ENCODE peak calls at places on chromosomes 11 and 22, in four cellular contexts. L is heart left ventricle, F is brain microvascular endothelial cell, W is tibial nerve. J is an unnamed sample. For H3K27me3, the result is how much of the 10 kb centered on the place peaks cover.

GRCh38 chr11:111308140-111308539 is 9.8 kb downstream of the POU2AF3 start:
- DNase-seq in W (no peak), F (no peak), L (no peak), J (no peak)

GRCh38 chr11:71199226-71199815 is 53.1 kb downstream of the SHANK2 start:
- DNase-seq in W (no peak), F (no peak), L (no peak), J (no peak)

GRCh38 chr11:134275534-134276395 is at the start of gene GLB1L3:
- DNase-seq in W (no peak), L (no peak), F (no peak), J (no peak)

GRCh38 chr11:130762342-130763037 is 153.8 kb downstream of the SNX19 start:
- DNase-seq in L (no peak), W (no peak), F (no peak), J (no peak)

GRCh38 chr22:19776433-19777031 is 16.0 kb downstream of the TBX1 start:
- DNase-seq in F (no peak), L (peak), W (no peak), J (no peak)

GRCh38 chr22:24376002-24376401 is 51.4 kb upstream of the ADORA2A start:
- DNase-seq in L (no peak), F (no peak), W (no peak), J (no peak)

GRCh38 chr11:13679768-13680167 is 11.3 kb downstream of the FAR1 start:
- DNase-seq in L (no peak), W (no peak), F (no peak), J (no peak)

GRCh38 chr11:28730336-28730735 is 622.1 kb downstream of the METTL15 start:
- DNase-seq in W (no peak), F (no peak), L (no peak), J (no peak)

GRCh38 chr22:21450858-21451331 is 16.3 kb upstream of the TMEM191C start:
- DNase-seq in W (no peak), L (peak), F (no peak), J (no peak)

GRCh38 chr22:49306632-49306975 is 521.1 kb downstream of the BRD1 start:
- DNase-seq in F (no peak), L (no peak), W (no peak), J (no peak)

GRCh38 chr11:74055938-74056337 is 47.1 kb upstream of the UCP3 start:
- DNase-seq in F (peak), W (no peak), L (no peak), J (peak)

DNA sequence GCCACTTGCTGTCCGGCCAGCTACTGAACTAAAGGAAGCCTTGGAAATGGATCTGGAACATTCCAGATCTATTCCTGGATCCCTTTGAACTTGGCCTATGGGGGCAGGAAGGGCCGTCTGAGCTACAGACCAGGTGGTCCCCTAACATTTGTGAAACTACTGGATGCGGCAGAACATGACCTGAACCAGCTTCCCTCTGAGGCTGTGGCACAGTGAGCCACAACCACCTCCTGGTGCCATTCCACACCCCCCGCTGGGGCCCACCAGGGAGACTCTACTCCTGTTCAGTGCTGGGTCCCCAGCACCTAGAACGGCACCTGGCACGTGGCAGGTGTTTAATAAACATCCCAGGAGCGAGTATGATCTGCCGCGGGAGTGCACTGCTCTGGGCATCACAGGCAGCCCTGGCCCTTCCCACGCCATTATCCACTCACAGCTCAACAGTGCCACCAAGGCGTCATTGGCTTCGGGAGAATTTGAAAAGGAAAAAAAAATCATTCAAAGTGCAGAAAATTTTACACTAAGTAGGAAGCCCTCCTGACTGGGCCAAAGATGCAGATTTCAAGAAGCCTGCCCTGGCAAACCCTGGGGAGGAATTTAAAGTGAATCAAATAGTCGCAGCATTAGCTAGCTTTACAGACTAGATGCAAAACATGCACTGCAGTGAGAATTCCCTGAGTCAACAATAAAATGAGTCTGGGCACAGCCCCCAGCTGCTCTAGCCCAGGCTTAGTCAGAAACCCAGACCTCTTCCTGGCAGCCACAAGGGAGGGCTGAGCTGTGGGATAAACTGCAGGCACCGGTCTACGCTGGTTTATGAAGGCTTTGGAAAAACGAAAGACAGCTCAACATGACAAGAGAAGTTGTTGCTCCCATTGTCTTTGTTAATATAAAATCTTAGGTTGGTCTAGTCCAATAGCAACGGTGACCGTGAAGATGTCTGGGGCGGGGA is 14.3 kb upstream of the EFCAB6 start:
- DNase-seq in L (peak), W (no peak), F (peak), J (no peak)
- TF ChIP-seq CTCF in L (peak), W (no peak), F (peak), J (peak)

GRCh38 chr11:19201737-19202605 is at the start of gene CSRP3:
- DNase-seq in F (no peak), L (peak), W (no peak), J (no peak)
- H3K27ac ChIP-seq in F (no peak), L (peak), W (no peak), J (no peak)

DNA sequence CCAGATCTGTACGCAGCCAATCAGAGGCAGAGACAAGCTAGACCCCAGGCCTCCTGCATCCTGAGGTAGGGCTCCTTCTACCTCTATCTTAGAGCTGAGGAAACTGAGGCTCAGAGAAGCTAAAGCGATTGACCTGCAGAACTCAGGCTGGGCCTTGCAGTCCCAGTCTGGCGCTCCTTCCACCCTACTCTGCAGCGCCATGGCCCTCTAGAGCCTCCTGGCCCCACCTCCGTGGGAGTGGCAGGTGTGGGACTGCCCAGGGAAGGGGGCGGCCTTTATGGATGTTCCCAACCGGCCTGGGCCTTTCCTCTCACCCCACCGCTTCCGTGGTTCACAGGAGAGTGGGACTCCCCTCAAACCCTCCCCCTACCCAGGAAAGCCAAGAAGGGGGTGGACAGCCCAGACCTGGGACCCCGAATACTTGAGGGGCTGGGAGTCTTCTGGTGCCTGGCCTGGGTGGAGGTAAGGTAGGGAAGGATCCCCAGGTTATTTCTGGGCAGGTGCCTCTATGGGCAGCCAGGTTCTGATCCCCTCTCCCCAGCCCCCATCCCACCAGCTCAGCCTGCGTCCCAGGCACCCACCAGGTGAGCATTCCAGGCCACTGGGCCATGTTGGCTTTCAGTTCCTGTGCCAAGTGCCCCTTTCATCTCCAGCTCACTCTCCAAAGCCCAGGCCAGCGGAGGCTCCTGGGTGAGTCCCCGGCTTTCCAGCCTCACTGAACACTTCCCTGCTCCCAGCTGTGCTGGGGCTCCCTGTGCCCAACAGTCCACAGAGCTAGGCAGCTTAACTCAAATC is 3.0 kb downstream of the WNT11 start:
- DNase-seq in W (no peak), F (no peak), L (no peak), J (no peak)
- H3K27me3 ChIP-seq in W (under half), F (under half), L (under half), J (half or more)

GRCh38 chr11:116473236-116473769 is 299.5 kb downstream of the BUD13 start:
- DNase-seq in F (no peak), L (no peak), W (no peak), J (no peak)
- TF ChIP-seq CTCF in F (no peak), L (no peak), W (no peak), J (no peak)

GRCh38 chr22:22932512-22932941 is 44.9 kb downstream of the IGLL5 start:
- DNase-seq in W (no peak), L (no peak), F (no peak), J (no peak)
- H3K27ac ChIP-seq in W (no peak), L (no peak), F (no peak), J (no peak)

GRCh38 chr11:12677131-12677530 is 2.9 kb downstream of the TEAD1 start:
- DNase-seq in F (no peak), L (no peak), W (no peak), J (no peak)
- H3K27me3 ChIP-seq in F (under half), L (under half), W (under half), J (under half)

GRCh38 chr11:40130427-40130826 is 1329.0 kb downstream of the LRRC4C start:
- DNase-seq in W (no peak), F (no peak), L (no peak), J (no peak)
- TF ChIP-seq CTCF in W (no peak), F (no peak), L (peak), J (no peak)

GRCh38 chr11:2899080-2899783 is 13.7 kb upstream of the CDKN1C start:
- DNase-seq in F (no peak), W (no peak), L (no peak), J (no peak)
- H3K27ac ChIP-seq in F (peak), W (peak), L (peak), J (peak)